ENCODE peak calls at places on chromosomes 4 and X, in eight cellular contexts. P is foreskin fibroblast, U is sigmoid colon, C is fibroblast of pulmonary artery, J is tibial nerve, E is testis, N is AG10803, S is adrenal gland. M is an unnamed sample.

GRCh38 chr4:71616168-71616811 is 167.6 kb downstream of the GC start:
- DNase-seq in S (no peak), N (no peak), J (no peak), P (no peak), C (no peak), E (no peak), U (no peak), M (no peak)

GRCh38 chrX:37921758-37922157 is 74.4 kb upstream of the DYNLT3 start:
- DNase-seq in U (no peak), J (no peak), S (no peak), C (peak; percentile 39), E (no peak), N (peak; percentile 29), P (peak; percentile 76), M (peak; percentile 38)

GRCh38 chr4:111761531-111761930 is 383.7 kb upstream of the FAM241A start:
- DNase-seq in E (no peak), P (no peak), J (no peak), S (no peak), U (no peak), C (no peak), N (peak; percentile 79), M (peak; percentile 22)

GRCh38 chr4:52172166-52172565 is 121.1 kb downstream of the SPATA18 start:
- DNase-seq in U (no peak), P (no peak), E (peak; percentile 27), C (peak; percentile 23), N (peak; percentile 8), S (no peak), J (no peak), M (no peak)

GRCh38 chrX:11899091-11899490 is 141.1 kb downstream of the MSL3 start:
- DNase-seq in C (peak; percentile 72), S (no peak), U (no peak), E (no peak), P (peak; percentile 40), N (peak; percentile 9), J (no peak), M (no peak)

GRCh38 chrX:78950157-78950556 is 5.0 kb downstream of the P2RY10 start:
- DNase-seq in P (no peak), C (no peak), J (no peak), S (no peak), E (no peak), N (no peak), U (no peak), M (no peak)

GRCh38 chr4:13980317-13980716 is 352.8 kb upstream of the BOD1L1 start:
- DNase-seq in U (no peak), E (no peak), S (no peak), J (no peak), C (peak; percentile 71), N (peak; percentile 96), P (peak; percentile 96), M (peak; percentile 83)

GRCh38 chr4:80454561-80454960 is 119.0 kb downstream of the CFAP299 start:
- DNase-seq in N (no peak), U (no peak), E (no peak), J (no peak), S (no peak), P (no peak), C (no peak), M (no peak)

GRCh38 chr4:73603307-73603710 is 16.9 kb downstream of the RASSF6 start:
- DNase-seq in E (no peak), C (peak; percentile 87), N (no peak), S (no peak), P (peak; percentile 49), J (no peak), U (no peak), M (no peak)

GRCh38 chrX:9562851-9563250 is 98.0 kb downstream of the TBL1X start:
- DNase-seq in U (no peak), C (peak; percentile 90), P (peak; percentile 84), J (no peak), E (peak; percentile 45), N (peak; percentile 91), S (peak; percentile 85), M (peak; percentile 57)

GRCh38 chr4:4439782-4440181 is 52.9 kb downstream of the NSG1 start:
- DNase-seq in U (no peak), N (no peak), J (no peak), P (no peak), E (no peak), C (no peak), S (no peak), M (no peak)

GRCh38 chr4:140244328-140244727 is 90.3 kb upstream of the MAML3 start:
- DNase-seq in E (no peak), N (no peak), U (no peak), S (no peak), C (no peak), P (no peak), J (no peak), M (no peak)

GRCh38 chr4:143700060-143700419 is 435 bp downstream of the FREM3 start:
- DNase-seq in C (peak; percentile 18), N (peak; percentile 1), J (no peak), U (peak; percentile 71), P (peak; percentile 56), S (no peak), E (no peak), M (no peak)

GRCh38 chr4:40713798-40714197 is 36.0 kb upstream of the NSUN7 start:
- DNase-seq in E (no peak), J (no peak), C (no peak), P (no peak), U (no peak), S (no peak), N (no peak), M (no peak)

GRCh38 chrX:118497180-118497814 is 1.7 kb downstream of the DOCK11 start:
- DNase-seq in N (no peak), U (no peak), P (no peak), J (no peak), C (no peak), E (no peak), S (no peak), M (no peak)

GRCh38 chrX:130100180-130100579 is 10.1 kb downstream of the ELF4 start:
- DNase-seq in S (peak; percentile 53), U (peak; percentile 89), C (peak; percentile 86), J (peak; percentile 59), P (peak; percentile 72), E (peak; percentile 58), N (peak; percentile 97), M (peak; percentile 43)

GRCh38 chr4:52657630-52658501 is 1.2 kb downstream of the USP46 start:
- DNase-seq in P (peak; percentile 82), E (peak; percentile 43), C (peak; percentile 47), N (peak; percentile 63), U (peak; percentile 65), J (peak; percentile 10), S (no peak), M (no peak)

DNA sequence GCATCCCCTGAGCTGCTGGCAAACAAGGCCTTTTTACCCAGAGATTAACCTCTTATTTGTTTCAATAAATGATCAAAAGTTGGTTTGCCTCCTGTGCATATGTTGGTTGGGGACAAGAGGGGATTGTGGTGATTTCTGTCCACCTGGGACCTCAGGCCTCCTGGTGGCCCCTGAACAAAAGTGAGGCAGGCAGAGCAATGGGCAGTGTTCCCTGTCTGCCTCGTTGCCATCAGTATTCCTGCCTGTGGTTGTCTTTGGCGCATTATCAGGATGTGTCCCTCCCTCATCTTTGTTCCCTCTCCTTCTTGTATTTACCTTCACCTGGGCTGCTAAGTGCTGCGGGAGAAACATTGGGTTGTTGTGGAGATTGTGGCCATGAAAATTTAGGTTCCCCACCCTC is 65.3 kb upstream of the DRD5 start:
- DNase-seq in J (no peak), E (no peak), N (no peak), U (no peak), C (no peak), P (no peak), S (no peak), M (no peak)
- TF ChIP-seq CTCF in J (no peak), E (no peak), N (no peak), U (no peak), C (no peak), P (no peak), S (no peak), M (no peak)

DNA sequence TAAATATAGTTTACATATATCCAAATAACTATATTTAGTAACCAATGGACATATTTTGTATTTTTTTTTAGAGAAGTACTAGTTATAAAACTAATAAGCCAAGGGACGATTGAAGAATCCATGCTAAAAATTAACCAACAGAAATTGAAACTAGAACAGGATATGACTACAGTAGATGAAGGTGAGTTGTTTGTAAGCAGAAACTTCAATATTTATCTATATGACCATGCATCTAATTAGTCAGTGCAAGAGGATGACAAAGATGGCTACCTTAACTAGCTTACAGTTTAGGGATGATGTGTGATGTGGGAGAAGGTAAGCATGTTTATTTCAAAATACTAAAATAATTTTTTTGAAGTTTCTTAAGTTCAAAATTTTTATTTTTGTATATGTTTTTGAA is 57.7 kb downstream of the HPGDS start:
- DNase-seq in E (no peak), J (no peak), C (no peak), P (no peak), U (no peak), N (no peak), S (no peak), M (no peak)
- H3K4me3 ChIP-seq in E (no peak overlapping the region), J (no peak overlapping the region), C (no peak overlapping the region), P (no peak overlapping the region), U (no peak overlapping the region), N (no peak overlapping the region), S (no peak overlapping the region), M (no peak overlapping the region)

DNA sequence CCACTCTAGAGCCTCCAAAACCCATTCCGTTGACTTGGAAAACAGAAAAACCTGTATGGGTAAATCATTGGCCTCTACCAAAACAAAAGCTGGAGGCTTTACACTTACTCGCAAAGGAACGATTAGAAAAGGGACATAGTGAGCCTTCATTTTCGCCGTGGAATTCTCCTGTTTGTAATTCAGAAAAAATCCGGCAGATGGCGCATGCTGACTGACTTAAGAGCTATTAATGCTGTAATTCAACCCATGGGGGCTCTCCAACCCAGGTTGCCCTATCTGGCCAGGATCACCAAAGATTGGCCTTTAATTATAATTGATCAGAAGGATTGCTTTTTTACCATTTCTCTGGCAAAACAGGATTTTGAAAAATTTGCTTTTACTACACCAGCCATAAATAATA is 60.8 kb downstream of the ZNF732 start:
- DNase-seq in S (peak; percentile 74), E (peak; percentile 70), J (peak; percentile 71), U (peak; percentile 66), P (peak; percentile 2), C (peak; percentile 32), N (peak; percentile 6), M (no peak)
- TF ChIP-seq CTCF in S (peak; percentile 44), E (peak; percentile 32), J (peak; percentile 44), U (peak; percentile 72), P (peak; percentile 3), C (peak; percentile 27), N (peak; percentile 41), M (peak; percentile 21)

GRCh38 chr4:184812651-184813181 is 13.1 kb downstream of the ACSL1 start:
- DNase-seq in C (peak; percentile 83), U (no peak), E (no peak), J (peak; percentile 57), N (no peak), S (peak; percentile 49), P (peak; percentile 58), M (no peak)

GRCh38 chr4:184811484-184812180 is 14.1 kb downstream of the ACSL1 start:
- DNase-seq in J (no peak), U (no peak), E (no peak), P (no peak), N (no peak), C (no peak), S (peak; percentile 58), M (no peak)

GRCh38 chr4:184814686-184815045 is 11.1 kb downstream of the ACSL1 start:
- DNase-seq in C (no peak), U (no peak), E (no peak), S (peak; percentile 48), J (no peak), N (peak; percentile 33), P (peak; percentile 27), M (no peak)

GRCh38 chr4:184810720-184811119 is 15.0 kb downstream of the ACSL1 start:
- DNase-seq in N (no peak), J (no peak), E (no peak), C (no peak), U (no peak), S (peak; percentile 55), P (no peak), M (no peak)

GRCh38 chr4:184812181-184812542 is 13.6 kb downstream of the ACSL1 start:
- DNase-seq in J (no peak), N (no peak), E (no peak), S (no peak), P (no peak), U (no peak), C (no peak), M (no peak)
- H3K4me3 ChIP-seq in J (no peak overlapping the region), N (no peak overlapping the region), E (no peak overlapping the region), S (no peak overlapping the region), P (no peak overlapping the region), U (no peak overlapping the region), C (no peak overlapping the region), M (no peak overlapping the region)